ENCODE peak calls at places on chromosomes 7 and 10, in five cellular contexts. X is NCI-H345, H is adrenal gland, Y is Caki2, V is kidney tubule cell. G is an unnamed sample.

GRCh38 chr10:24415455-24416169 is 206.7 kb downstream of the KIAA1217 start:
- DNase-seq in H (peak), X (no peak), Y (no peak), V (no peak), G (no peak)

GRCh38 chr10:91162050-91162494 is 58.4 kb upstream of the PCGF5 start:
- DNase-seq in X (no peak), Y (peak), H (peak), V (no peak), G (peak)

GRCh38 chr10:79385392-79385795 is 38.1 kb downstream of the PPIF start:
- DNase-seq in V (no peak), Y (no peak), X (no peak), H (no peak), G (no peak)

GRCh38 chr7:140918236-140918635 is 6.5 kb downstream of the BRAF start:
- DNase-seq in H (no peak), V (no peak), X (no peak), Y (no peak), G (no peak)

GRCh38 chr10:43816351-43817321 is 168.0 kb upstream of the ZNF32 start:
- DNase-seq in X (no peak), V (no peak), H (no peak), Y (no peak), G (no peak)

GRCh38 chr10:70738425-70739121 is 46.6 kb downstream of the TBATA start:
- DNase-seq in Y (no peak), X (no peak), H (no peak), V (no peak), G (peak)

GRCh38 chr7:76409537-76409936 is at the start of gene SSC4D:
- DNase-seq in Y (no peak), H (no peak), V (no peak), X (no peak), G (no peak)

GRCh38 chr7:12683678-12684077 is 3.8 kb upstream of the ARL4A start:
- DNase-seq in X (peak), Y (no peak), H (no peak), V (no peak), G (peak)